ENCODE peak calls at places on chromosomes 13 and 19, in nine cellular contexts. X is heart right ventricle, S is GM13977, I is pancreas, M is mucosa of gallbladder, R is NCI-H1092, Y is germinal center, D is iris pigment epithelial cell, L is GM20000. V is an unnamed sample.

GRCh38 chr19:3483226-3483628 is at the start of gene SMIM44:
- DNase-seq in X (no peak), S (no peak), I (no peak), M (no peak), R (no peak), Y (no peak), D (no peak), L (no peak), V (no peak)

GRCh38 chr19:23401086-23401485 is 5.8 kb upstream of the ZNF91 start:
- DNase-seq in X (no peak), S (no peak), I (no peak), M (no peak), R (no peak), Y (no peak), D (no peak), L (no peak), V (no peak)

GRCh38 chr13:66503890-66504289 is 726.2 kb downstream of the PCDH9 start:
- DNase-seq in X (no peak), S (no peak), I (no peak), M (no peak), R (no peak), Y (no peak), D (peak), L (no peak), V (no peak)

GRCh38 chr13:64688893-64689677 is 2541.1 kb downstream of the PCDH9 start:
- DNase-seq in X (no peak), S (no peak), I (no peak), M (no peak), R (no peak), Y (no peak), D (peak), L (no peak), V (no peak)

GRCh38 chr13:99665716-99666115 is 164.4 kb downstream of the TM9SF2 start:
- DNase-seq in X (no peak), S (no peak), I (no peak), M (no peak), R (no peak), Y (no peak), D (no peak), L (no peak), V (no peak)

GRCh38 chr19:55452381-55453325 is 8.8 kb downstream of the ISOC2 start:
- DNase-seq in X (peak), S (no peak), I (no peak), M (peak), R (peak), Y (no peak), D (peak), L (no peak), V (no peak)

GRCh38 chr13:45932611-45933182 is 81.1 kb upstream of the SIAH3 start:
- DNase-seq in X (no peak), S (no peak), I (peak), M (no peak), R (no peak), Y (no peak), D (no peak), L (no peak), V (no peak)

GRCh38 chr13:31767175-31767900 is 28.0 kb downstream of the RXFP2 start:
- DNase-seq in X (no peak), S (no peak), I (no peak), M (no peak), R (no peak), Y (no peak), D (peak), L (no peak), V (no peak)

GRCh38 chr13:101535192-101535746 is 82.8 kb downstream of the ITGBL1 start:
- DNase-seq in X (no peak), S (no peak), I (no peak), M (no peak), R (no peak), Y (no peak), D (peak), L (no peak), V (no peak)

GRCh38 chr19:14370169-14370998 is 10.9 kb upstream of the ADGRE5 start:
- DNase-seq in X (no peak), S (peak), I (no peak), M (no peak), R (no peak), Y (peak), D (no peak), L (no peak), V (no peak)

GRCh38 chr13:35916186-35916585 is 215.0 kb downstream of the DCLK1 start:
- DNase-seq in X (no peak), S (no peak), I (no peak), M (no peak), R (no peak), Y (no peak), D (no peak), L (no peak), V (no peak)

GRCh38 chr13:93690139-93690538 is 463.5 kb downstream of the GPC6 start:
- DNase-seq in X (no peak), S (no peak), I (no peak), M (peak), R (no peak), Y (no peak), D (peak), L (no peak), V (no peak)

GRCh38 chr13:30705672-30706071 is 29.7 kb upstream of the ALOX5AP start:
- DNase-seq in X (no peak), S (no peak), I (no peak), M (no peak), R (no peak), Y (no peak), D (no peak), L (no peak), V (no peak)

GRCh38 chr13:20686863-20687579 is 16.5 kb upstream of the IL17D start:
- DNase-seq in X (no peak), S (no peak), I (no peak), M (no peak), R (no peak), Y (no peak), D (peak), L (no peak), V (no peak)

GRCh38 chr13:99736541-99736940 is 235.0 kb downstream of the ZIC5 start:
- DNase-seq in X (no peak), S (no peak), I (no peak), M (no peak), R (no peak), Y (no peak), D (no peak), L (no peak), V (no peak)

GRCh38 chr13:91922969-91923592 is 524.7 kb downstream of the GPC5 start:
- DNase-seq in X (no peak), S (no peak), I (no peak), M (no peak), R (no peak), Y (no peak), D (no peak), L (no peak), V (no peak)

GRCh38 chr13:29964181-29964845 is 113.9 kb upstream of the UBL3 start:
- DNase-seq in X (no peak), S (no peak), I (no peak), M (no peak), R (no peak), Y (no peak), D (no peak), L (no peak), V (no peak)

GRCh38 chr13:74080762-74081161 is 53.4 kb downstream of the KLF12 start:
- DNase-seq in X (no peak), S (no peak), I (no peak), M (no peak), R (no peak), Y (no peak), D (no peak), L (no peak), V (no peak)

GRCh38 chr19:12580180-12580694 is 29.0 kb upstream of the ZNF564 start:
- DNase-seq in X (no peak), S (no peak), I (no peak), M (peak), R (no peak), Y (no peak), D (peak), L (no peak), V (no peak)

GRCh38 chr19:58351996-58352755 is 1.1 kb downstream of the A1BG start:
- DNase-seq in X (no peak), S (no peak), I (no peak), M (no peak), R (no peak), Y (no peak), D (no peak), L (no peak), V (no peak)

GRCh38 chr19:50313812-50314536 is 15.2 kb downstream of the KCNC3 start:
- DNase-seq in X (no peak), S (no peak), I (no peak), M (no peak), R (no peak), Y (no peak), D (no peak), L (no peak), V (no peak)

GRCh38 chr13:40578055-40578454 is 88.4 kb downstream of the FOXO1 start:
- DNase-seq in X (no peak), S (no peak), I (no peak), M (no peak), R (no peak), Y (no peak), D (no peak), L (no peak), V (no peak)

GRCh38 chr19:11597202-11598102 is at the start of gene ZNF627:
- DNase-seq in X (peak), S (peak), I (peak), M (peak), R (peak), Y (peak), D (peak), L (peak), V (peak)

GRCh38 chr19:55581145-55581827 is 638 bp upstream of the ZNF579 start:
- DNase-seq in X (no peak), S (no peak), I (no peak), M (no peak), R (no peak), Y (no peak), D (no peak), L (no peak), V (no peak)

GRCh38 chr19:42480335-42481095 is 37.8 kb upstream of the CXCL17 start:
- DNase-seq in X (no peak), S (no peak), I (peak), M (peak), R (no peak), Y (no peak), D (peak), L (no peak), V (no peak)

GRCh38 chr13:36431204-36432105 is 840 bp upstream of the CCNA1 start:
- DNase-seq in X (no peak), S (peak), I (no peak), M (no peak), R (no peak), Y (no peak), D (no peak), L (peak), V (no peak)

GRCh38 chr19:15780595-15781418 is 6.7 kb upstream of the OR10H5 start:
- DNase-seq in X (no peak), S (no peak), I (no peak), M (peak), R (no peak), Y (no peak), D (no peak), L (no peak), V (no peak)

GRCh38 chr13:27790523-27790922 is 1.8 kb upstream of the GSX1 start:
- DNase-seq in X (no peak), S (no peak), I (no peak), M (no peak), R (no peak), Y (no peak), D (no peak), L (no peak), V (no peak)

GRCh38 chr13:109314101-109314500 is 472.3 kb downstream of the IRS2 start:
- DNase-seq in X (no peak), S (no peak), I (no peak), M (no peak), R (no peak), Y (no peak), D (no peak), L (no peak), V (no peak)

V was measured in NCI-H1417 treated with DMSO at 0.1 percent for 48 hours.